ENCODE peak calls at places on chromosomes 4 and X, in six cellular contexts. O is cerebellum, H is iPS-NIHi11, W is AG10803, G is stomach, I is mesendoderm. E is an unnamed sample.

GRCh38 chr4:89482248-89482647 is 174.6 kb upstream of the GPRIN3 start:
- DNase-seq in O (peak; percentile 14), W (peak; percentile 22), H (peak; percentile 65), G (no peak), I (peak; percentile 88), E (peak; percentile 73)

GRCh38 chrX:13898603-13899002 is 81.7 kb upstream of the GPM6B start:
- DNase-seq in I (no peak), G (no peak), O (no peak), H (no peak), W (no peak), E (no peak)

GRCh38 chr4:75653845-75654503 is 19.2 kb downstream of the G3BP2 start:
- DNase-seq in W (peak; percentile 53), G (no peak), I (peak; percentile 84), O (no peak), H (peak; percentile 30), E (peak; percentile 58)

GRCh38 chr4:98653006-98653405 is 5.4 kb downstream of the TSPAN5 start:
- DNase-seq in O (no peak), G (no peak), I (no peak), H (no peak), W (peak; percentile 80), E (no peak)

GRCh38 chr4:26873391-26874026 is 12.9 kb downstream of the STIM2 start:
- DNase-seq in I (peak; percentile 47), W (no peak), O (no peak), H (no peak), G (no peak), E (no peak)

GRCh38 chr4:14532436-14532835 is 469.8 kb upstream of the CPEB2 start:
- DNase-seq in W (no peak), G (no peak), H (no peak), I (no peak), O (no peak), E (no peak)

GRCh38 chr4:1130318-1131186 is 17.2 kb upstream of the RNF212 start:
- DNase-seq in O (peak; percentile 86), I (peak; percentile 65), H (peak; percentile 81), W (peak; percentile 73), G (peak; percentile 72), E (peak; percentile 88)

GRCh38 chr4:146247356-146247755 is 33.0 kb downstream of the REELD1 start:
- DNase-seq in H (no peak), I (no peak), W (no peak), G (no peak), O (no peak), E (no peak)

GRCh38 chrX:140661657-140662056 is 47.9 kb upstream of the LINC00632 start:
- DNase-seq in I (peak; percentile 6), G (no peak), H (no peak), O (peak; percentile 2), W (peak; percentile 11), E (no peak)

E was measured in endodermal cell.